ENCODE peak calls at places on chromosomes 7 and 10, in eight cellular contexts. K is AG04450; Q is neuronal stem cell; X is CD8-positive, alpha-beta T cell; T is IMR-90; E is thyroid gland; D is body of pancreas; J is naive thymus-derived CD4-positive, alpha-beta T cell. S is an unnamed sample.

GRCh38 chr10:3850999-3851937 is 66.3 kb upstream of the KLF6 start:
- DNase-seq in Q (no peak), J (no peak), T (peak; percentile 85), E (no peak), K (peak; percentile 52), X (no peak), D (no peak), S (no peak)

GRCh38 chr7:102415685-102416225 is 17.6 kb upstream of the ORAI2 start:
- DNase-seq in K (no peak), E (peak; percentile 57), T (no peak), X (peak; percentile 72), D (no peak), J (peak; percentile 66), Q (no peak), S (no peak)

GRCh38 chr7:106109521-106110237 is 2.4 kb downstream of the SYPL1 start:
- DNase-seq in K (no peak), T (no peak), Q (no peak), J (no peak), D (no peak), X (no peak), E (no peak), S (no peak)

GRCh38 chr7:101542527-101543241 is 86.4 kb downstream of the MYL10 start:
- DNase-seq in E (peak; percentile 74), D (peak; percentile 87), T (peak; percentile 29), Q (peak; percentile 81), K (no peak), J (peak; percentile 76), X (peak; percentile 63), S (peak; percentile 79)

GRCh38 chr10:80497187-80498038 is 40.3 kb upstream of the SH2D4B start:
- DNase-seq in E (no peak), J (no peak), T (peak; percentile 72), X (no peak), K (no peak), D (no peak), Q (no peak), S (peak; percentile 92)

GRCh38 chr7:44110724-44111635 is 6.8 kb downstream of the AEBP1 start:
- DNase-seq in X (no peak), D (no peak), T (no peak), J (no peak), E (no peak), Q (no peak), K (no peak), S (no peak)

GRCh38 chr10:114266521-114266920 is 27.5 kb downstream of the VWA2 start:
- DNase-seq in D (peak; percentile 88), X (no peak), J (no peak), K (no peak), Q (no peak), E (peak; percentile 51), T (peak; percentile 50), S (no peak)

GRCh38 chr10:6128591-6129383 is 40.0 kb downstream of the RBM17 start:
- DNase-seq in Q (no peak), E (no peak), X (no peak), T (peak; percentile 72), J (peak; percentile 21), D (no peak), K (no peak), S (peak; percentile 53)

DNA sequence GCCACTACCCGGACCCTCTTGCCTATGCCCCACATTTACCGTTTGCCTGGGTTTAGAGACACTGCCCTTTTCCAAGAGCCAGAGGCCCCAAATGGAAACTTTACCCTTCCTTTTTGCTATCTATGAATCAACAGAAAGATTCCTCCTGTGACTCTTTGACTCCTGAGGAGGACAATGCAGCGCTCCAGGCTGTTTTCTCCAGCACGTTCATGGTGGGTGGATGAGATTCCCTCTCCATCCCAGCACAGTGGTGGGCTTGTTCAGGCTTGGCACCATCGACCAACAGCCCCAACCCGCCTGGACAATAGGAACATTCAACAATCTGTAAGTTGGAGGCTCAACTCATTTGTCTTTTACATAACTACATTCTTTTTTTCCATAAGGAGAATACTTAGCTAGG is 55.9 kb downstream of the DLD start:
- DNase-seq in J (no peak), X (no peak), Q (no peak), E (no peak), K (no peak), T (no peak), D (no peak), S (no peak)
- H3K27ac ChIP-seq in J (no peak overlapping the region), X (no peak overlapping the region), Q (no peak overlapping the region), E (no peak overlapping the region), K (no peak overlapping the region), T (no peak overlapping the region), D (no peak overlapping the region), S (no peak overlapping the region)

GRCh38 chr10:22481106-22481505 is 135.8 kb downstream of the SPAG6 start:
- DNase-seq in Q (no peak), E (no peak), X (no peak), K (no peak), D (no peak), T (no peak), J (no peak), S (no peak)

GRCh38 chr10:22478555-22479334 is 133.4 kb downstream of the SPAG6 start:
- DNase-seq in E (no peak), J (no peak), T (no peak), X (no peak), Q (no peak), D (no peak), K (no peak), S (no peak)

GRCh38 chr10:22477365-22478287 is 132.3 kb downstream of the SPAG6 start:
- DNase-seq in K (no peak), E (no peak), T (no peak), J (no peak), Q (peak; percentile 57), X (no peak), D (no peak), S (no peak)

GRCh38 chr10:22481687-22482539 is 136.6 kb downstream of the SPAG6 start:
- DNase-seq in Q (no peak), K (no peak), D (no peak), E (no peak), J (no peak), X (no peak), T (no peak), S (no peak)

GRCh38 chr10:22479419-22479818 is 134.1 kb downstream of the SPAG6 start:
- DNase-seq in D (no peak), T (no peak), J (no peak), Q (no peak), E (no peak), K (no peak), X (no peak), S (peak; percentile 20)
- H3K4me3 ChIP-seq in D (no peak overlapping the region), T (no peak overlapping the region), J (no peak overlapping the region), Q (no peak overlapping the region), E (no peak overlapping the region), K (no peak overlapping the region), X (no peak overlapping the region), S (no peak overlapping the region)

DNA sequence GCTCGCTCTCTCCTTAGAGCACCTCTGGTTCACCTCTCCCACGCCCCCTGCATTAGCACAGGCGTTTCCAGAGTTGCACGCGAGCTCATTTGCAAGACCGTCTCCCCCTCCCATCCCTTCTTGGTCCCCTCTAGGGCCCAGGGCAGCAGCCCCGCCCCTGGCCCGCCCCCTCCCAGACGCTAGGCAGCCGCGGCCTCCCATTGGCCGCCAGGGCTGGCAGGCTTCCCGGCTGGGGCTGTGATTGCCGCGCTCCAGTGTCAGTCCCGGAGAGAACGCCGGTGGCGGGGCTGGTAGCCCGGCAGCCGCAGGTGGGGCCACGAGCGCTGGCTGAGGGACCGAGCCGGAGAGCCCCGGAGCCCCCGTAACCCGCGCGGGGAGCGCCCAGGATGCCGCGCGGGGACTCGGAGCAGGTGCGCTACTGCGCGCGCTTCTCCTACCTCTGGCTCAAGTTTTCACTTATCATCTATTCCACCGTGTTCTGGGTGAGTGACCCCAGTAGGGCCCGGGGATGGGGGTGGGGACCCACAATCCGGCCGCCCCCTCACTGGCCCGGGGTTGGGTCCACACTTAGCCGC is at the start of gene TSPAN15:
- DNase-seq in K (no peak), D (peak; percentile 95), E (peak; percentile 93), T (peak; percentile 46), X (peak; percentile 79), J (peak; percentile 78), Q (peak; percentile 88), S (peak; percentile 96)
- H3K27ac ChIP-seq in K (no peak within 1 kb of the TSS), D (peak within 1 kb of the TSS; percentile 82), E (peak within 1 kb of the TSS; percentile 53), T (no peak within 1 kb of the TSS), X (no peak within 1 kb of the TSS), J (peak within 1 kb of the TSS; percentile 49), Q (no peak within 1 kb of the TSS), S (peak within 1 kb of the TSS; percentile 31)

DNA sequence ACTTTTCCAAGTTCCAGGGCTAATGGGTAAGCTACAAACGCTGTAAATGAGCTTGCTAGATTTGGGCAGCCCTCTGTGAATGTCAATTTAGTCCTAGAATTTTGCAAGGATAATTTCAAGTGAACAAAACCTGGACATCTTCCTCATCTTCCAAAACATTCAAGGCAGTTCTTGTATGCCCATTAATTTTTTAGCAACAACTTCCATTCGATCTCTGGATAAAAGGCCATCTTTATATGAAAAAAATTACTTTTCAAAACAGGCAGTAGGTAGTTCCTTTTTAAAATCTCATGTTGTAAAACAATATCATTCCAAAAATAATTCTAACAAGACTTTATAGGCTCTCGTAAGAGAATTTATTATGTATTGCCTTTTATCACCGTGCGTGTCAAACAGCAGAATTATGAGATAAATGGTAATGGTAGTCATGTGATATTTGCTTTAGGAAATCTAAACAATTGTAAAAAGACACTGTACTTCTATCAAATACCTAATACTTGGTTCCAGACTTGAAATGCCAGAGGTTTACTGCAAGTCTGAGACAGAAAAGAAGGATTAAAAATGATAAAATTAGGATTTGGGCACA is 143.7 kb upstream of the NRP1 start:
- DNase-seq in T (no peak), Q (no peak), D (no peak), J (no peak), K (no peak), E (no peak), X (no peak), S (no peak)
- H3K4me3 ChIP-seq in T (no peak overlapping the region), Q (no peak overlapping the region), D (no peak overlapping the region), J (no peak overlapping the region), K (no peak overlapping the region), E (no peak overlapping the region), X (no peak overlapping the region), S (no peak overlapping the region)

DNA sequence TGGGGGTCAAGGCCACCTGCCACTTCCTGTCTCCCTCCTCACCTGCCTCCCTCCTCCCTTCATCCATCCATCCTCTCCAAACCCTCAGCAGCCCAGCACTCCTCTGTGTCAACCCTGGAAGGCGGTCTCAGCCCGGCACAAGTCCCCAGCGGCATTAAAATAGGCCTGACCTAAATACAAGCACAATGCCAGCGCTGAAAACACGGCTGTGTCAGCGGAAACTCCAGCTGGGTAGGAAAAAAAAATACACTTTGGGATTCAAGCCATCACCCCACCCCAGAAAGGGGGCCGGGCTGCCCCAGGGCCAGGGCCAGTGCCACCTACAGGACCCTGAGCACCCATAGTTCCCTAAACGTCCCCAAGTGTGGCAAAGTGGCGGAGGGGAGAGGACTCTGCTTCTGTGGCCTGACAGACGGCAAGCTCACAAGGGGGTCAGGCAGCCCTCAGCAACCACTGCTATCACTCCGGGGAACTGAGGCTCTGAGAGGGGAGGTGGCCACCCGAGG is 22.7 kb upstream of the GTF2IRD1 start:
- DNase-seq in K (no peak), J (no peak), Q (no peak), T (no peak), D (peak; percentile 30), E (peak; percentile 66), X (no peak), S (no peak)
- H3K27ac ChIP-seq in K (no peak overlapping the region), J (no peak overlapping the region), Q (no peak overlapping the region), T (no peak overlapping the region), D (no peak overlapping the region), E (peak overlapping the region; percentile 74), X (no peak overlapping the region), S (peak overlapping the region; percentile 41)

DNA sequence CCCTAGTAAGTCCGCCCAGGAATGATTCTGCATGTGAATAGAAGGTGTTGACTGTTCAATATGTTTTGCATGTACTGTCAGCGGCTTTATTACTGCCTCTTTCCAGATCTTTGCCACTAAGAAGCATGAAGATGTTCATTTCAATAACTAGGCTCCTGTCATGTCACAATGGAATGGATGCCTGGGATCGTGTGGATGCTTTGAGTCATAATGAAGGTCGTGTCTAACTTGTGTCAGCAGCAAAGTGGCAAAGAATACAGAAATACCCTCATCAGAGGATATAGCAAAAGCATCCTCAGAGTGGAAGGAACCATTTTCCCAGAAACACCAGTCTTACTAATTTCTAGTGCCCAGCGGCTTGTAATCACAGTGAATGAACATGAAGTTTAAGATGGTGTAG is 62.6 kb upstream of the SEM1 start:
- DNase-seq in Q (no peak), E (no peak), D (no peak), T (no peak), X (no peak), J (no peak), K (no peak), S (no peak)
- H3K4me3 ChIP-seq in Q (no peak overlapping the region), E (no peak overlapping the region), D (no peak overlapping the region), T (no peak overlapping the region), X (no peak overlapping the region), J (no peak overlapping the region), K (no peak overlapping the region), S (no peak overlapping the region)

S was measured in cardiac muscle cell.